ENCODE peak calls at places on chromosomes 16 and 17, in five cellular contexts. K is A673; N is gastrocnemius medialis; R is thyroid gland; G is CD8-positive, alpha-beta T cell. P is an unnamed sample.

GRCh38 chr16:66300501-66300900 is 66.0 kb upstream of the CDH5 start:
- DNase-seq in K (no peak), N (no peak), R (no peak), G (no peak), P (no peak)

GRCh38 chr17:36848008-36848902 is 89.0 kb upstream of the LHX1 start:
- DNase-seq in K (no peak), N (no peak), R (no peak), G (no peak), P (no peak)

GRCh38 chr17:7613769-7614421 is 802 bp downstream of the FXR2 start:
- DNase-seq in K (no peak), N (no peak), R (no peak), G (no peak), P (no peak)

GRCh38 chr16:53090591-53091507 is 36.1 kb downstream of the CHD9 start:
- DNase-seq in K (peak), N (peak), R (peak), G (no peak), P (no peak)

GRCh38 chr17:81713556-81714411 is 1.7 kb downstream of the SLC25A10 start:
- DNase-seq in K (no peak), N (no peak), R (peak), G (no peak), P (peak)

GRCh38 chr17:73255671-73256181 is 6.0 kb downstream of the CPSF4L start:
- DNase-seq in K (peak), N (peak), R (peak), G (peak), P (peak)

GRCh38 chr16:61324044-61324443 is 712.2 kb downstream of the CDH8 start:
- DNase-seq in K (no peak), N (no peak), R (no peak), G (no peak), P (no peak)

GRCh38 chr16:87310610-87311009 is 6.6 kb downstream of the C16orf95 start:
- DNase-seq in K (no peak), N (no peak), R (no peak), G (no peak), P (no peak)

GRCh38 chr17:3983945-3984484 is 19.8 kb upstream of the ATP2A3 start:
- DNase-seq in K (peak), N (no peak), R (no peak), G (no peak), P (no peak)

GRCh38 chr17:36705651-36706436 is 104.5 kb downstream of the MRM1 start:
- DNase-seq in K (no peak), N (no peak), R (peak), G (peak), P (peak)

GRCh38 chr16:51880776-51881175 is 666.2 kb downstream of the TOX3 start:
- DNase-seq in K (no peak), N (no peak), R (no peak), G (no peak), P (no peak)

GRCh38 chr17:6244796-6245195 is 174.6 kb downstream of the WSCD1 start:
- DNase-seq in K (no peak), N (no peak), R (no peak), G (no peak), P (no peak)

GRCh38 chr16:66459878-66460277 is 32.8 kb downstream of the BEAN1 start:
- DNase-seq in K (no peak), N (no peak), R (no peak), G (no peak), P (peak)

GRCh38 chr17:79794659-79795511 is 2.0 kb downstream of the CBX8 start:
- DNase-seq in K (no peak), N (no peak), R (no peak), G (no peak), P (no peak)

GRCh38 chr17:61689610-61690180 is 98.7 kb upstream of the NACA2 start:
- DNase-seq in K (no peak), N (no peak), R (no peak), G (no peak), P (no peak)

GRCh38 chr17:31327534-31328526 is 6.4 kb upstream of the EVI2A start:
- DNase-seq in K (no peak), N (no peak), R (no peak), G (no peak), P (no peak)

GRCh38 chr17:30716461-30717289 is 107.8 kb downstream of the CRLF3 start:
- DNase-seq in K (no peak), N (no peak), R (no peak), G (no peak), P (peak)

GRCh38 chr16:67237396-67238277 is 9.6 kb downstream of the FHOD1 start:
- DNase-seq in K (no peak), N (no peak), R (no peak), G (no peak), P (no peak)

GRCh38 chr16:10428433-10429168 is 42.7 kb downstream of the ATF7IP2 start:
- DNase-seq in K (no peak), N (no peak), R (peak), G (no peak), P (no peak)

GRCh38 chr16:84485255-84486010 is 19.0 kb downstream of the MEAK7 start:
- DNase-seq in K (no peak), N (no peak), R (no peak), G (no peak), P (no peak)

GRCh38 chr16:70158261-70158939 is 15.2 kb upstream of the CLEC18C start:
- DNase-seq in K (no peak), N (no peak), R (no peak), G (no peak), P (peak)

GRCh38 chr17:19752216-19753048 is 4.3 kb upstream of the ALDH3A1 start:
- DNase-seq in K (no peak), N (no peak), R (peak), G (no peak), P (no peak)

DNA sequence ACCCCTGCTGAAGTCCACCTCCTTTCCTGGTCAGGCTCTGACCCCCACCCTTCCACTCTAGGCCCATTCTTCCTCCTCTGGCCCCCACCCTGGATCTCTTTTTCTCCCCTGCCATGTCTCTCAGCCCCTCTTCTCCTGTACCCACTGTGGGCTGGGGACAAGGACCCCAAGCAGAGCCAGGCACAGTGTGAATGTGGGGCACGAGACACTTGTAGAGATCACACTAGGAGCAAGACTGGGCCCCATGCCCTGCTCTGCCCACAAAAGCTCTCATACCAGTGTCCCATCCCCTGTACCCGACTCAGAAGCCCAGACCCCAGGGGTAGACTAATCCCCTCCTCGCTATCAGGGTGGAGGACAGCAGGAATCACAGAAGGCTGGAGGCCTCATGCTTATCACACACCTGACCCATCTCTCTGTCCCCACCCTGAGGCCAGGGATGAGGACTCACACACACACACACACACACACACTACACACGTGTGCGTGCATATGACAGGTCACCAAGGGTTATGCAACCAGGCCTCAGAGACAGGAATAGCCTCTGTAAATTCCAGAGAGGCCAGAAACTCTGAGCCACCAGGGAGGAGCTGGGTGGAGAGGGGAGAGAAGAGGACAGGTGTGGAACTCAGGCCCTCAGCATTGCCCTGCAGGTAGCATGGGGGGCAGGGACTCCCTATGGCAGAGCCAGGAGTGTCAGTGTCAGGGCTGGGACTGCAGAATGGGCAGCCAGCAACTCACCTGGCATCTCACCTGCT is 21.1 kb downstream of the ARHGAP27 start:
- DNase-seq in K (no peak), N (no peak), R (no peak), G (no peak), P (no peak)
- H3K4me3 ChIP-seq in K (no peak), N (no peak), R (no peak), G (no peak), P (no peak)

GRCh38 chr16:57146735-57147134 is 39.1 kb downstream of the PSME3IP1 start:
- DNase-seq in K (peak), N (no peak), R (no peak), G (no peak), P (peak)

GRCh38 chr16:57144027-57144426 is 41.8 kb downstream of the PSME3IP1 start:
- DNase-seq in K (no peak), N (no peak), R (no peak), G (no peak), P (no peak)

GRCh38 chr16:57147381-57148191 is 38.3 kb downstream of the PSME3IP1 start:
- DNase-seq in K (peak), N (no peak), R (peak), G (no peak), P (no peak)

GRCh38 chr16:57145046-57145963 is 40.5 kb downstream of the PSME3IP1 start:
- DNase-seq in K (peak), N (no peak), R (no peak), G (no peak), P (no peak)

DNA sequence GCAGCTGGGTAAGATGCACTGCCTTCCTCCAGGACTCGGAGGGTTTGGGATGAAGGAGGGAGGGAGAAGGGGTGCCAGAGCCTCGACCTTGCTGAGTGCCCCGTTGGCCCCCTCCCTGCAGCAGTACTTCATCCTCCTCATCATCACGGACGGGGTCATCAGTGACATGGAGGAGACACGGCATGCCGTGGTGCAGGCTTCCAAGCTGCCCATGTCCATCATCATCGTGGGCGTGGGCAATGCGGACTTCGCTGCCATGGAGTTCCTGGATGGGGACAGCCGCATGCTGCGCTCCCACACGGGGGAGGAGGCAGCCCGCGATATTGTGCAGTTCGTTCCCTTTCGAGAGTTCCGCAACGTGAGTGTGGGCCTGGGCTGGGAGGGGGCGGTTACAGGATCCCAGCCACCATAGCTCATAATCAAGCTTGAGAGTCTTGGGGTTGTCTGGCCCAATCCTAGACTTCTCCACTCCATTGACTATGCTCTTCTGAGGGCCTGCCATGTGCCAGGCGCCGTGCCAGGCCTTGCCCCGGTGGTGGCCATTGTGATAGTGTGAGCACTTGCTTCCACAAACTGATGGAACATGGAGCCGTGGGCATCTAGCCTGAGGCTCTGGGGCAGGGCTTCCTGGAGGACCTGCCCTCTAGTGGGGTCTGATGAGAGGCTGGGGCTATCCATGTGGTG is 39.7 kb downstream of the PSME3IP1 start:
- DNase-seq in K (no peak), N (no peak), R (no peak), G (no peak), P (no peak)
- H3K27ac ChIP-seq in K (peak), N (no peak), R (no peak), G (no peak), P (no peak)

DNA sequence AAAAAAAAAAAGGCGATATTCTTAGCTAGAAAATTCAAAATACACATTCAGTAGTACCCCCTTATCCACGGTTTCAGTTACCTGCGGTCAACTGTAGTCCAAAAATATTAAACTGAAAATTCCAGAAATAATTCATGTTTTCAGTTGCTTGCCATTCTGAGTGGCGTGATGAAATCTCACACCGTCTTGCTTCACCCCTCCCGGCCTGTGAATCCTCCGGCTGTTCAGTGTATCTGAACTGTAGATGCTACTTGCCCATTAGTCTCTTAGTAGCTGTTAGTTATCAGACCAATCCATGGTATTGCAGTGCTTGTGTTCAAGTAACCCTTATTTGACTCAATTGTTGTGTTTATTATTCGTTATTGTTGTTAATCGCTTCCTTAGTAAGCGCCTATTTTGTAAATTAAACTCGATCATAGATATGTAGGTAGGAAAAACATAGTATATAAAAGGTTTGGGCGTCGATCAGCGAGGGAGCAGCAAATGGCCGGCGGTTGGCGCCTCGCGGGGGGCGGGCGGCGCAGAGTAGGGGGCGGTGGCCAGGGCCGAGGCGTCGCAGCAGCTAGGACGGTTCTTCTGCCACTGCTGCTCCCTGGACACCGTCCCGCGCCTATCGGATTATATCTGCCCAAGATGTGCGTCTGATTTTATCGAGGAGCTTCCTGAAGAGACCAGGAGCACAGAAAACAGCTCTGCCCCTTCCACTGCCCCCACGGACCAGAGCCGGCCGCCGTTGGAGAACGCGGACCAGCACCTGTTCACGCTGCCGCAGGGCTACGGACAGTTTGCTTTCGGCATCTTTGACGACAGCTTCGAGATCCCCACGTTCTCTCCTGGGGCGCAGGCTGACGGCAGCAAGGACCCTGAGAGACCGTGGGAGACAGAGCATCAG is 39.8 kb upstream of the AKAP1 start:
- DNase-seq in K (no peak), N (no peak), R (no peak), G (no peak), P (no peak)
- H3K4me3 ChIP-seq in K (peak), N (peak), R (peak), G (peak), P (no peak)

GRCh38 chr17:75723201-75723930 is 2.1 kb downstream of the ITGB4 start:
- DNase-seq in K (no peak), N (no peak), R (no peak), G (no peak), P (no peak)

GRCh38 chr17:75724016-75725003 is 3.1 kb downstream of the ITGB4 start:
- DNase-seq in K (no peak), N (no peak), R (no peak), G (no peak), P (no peak)

GRCh38 chr17:75722076-75722475 is 817 bp downstream of the ITGB4 start:
- DNase-seq in K (no peak), N (no peak), R (no peak), G (no peak), P (no peak)

GRCh38 chr17:75721463-75722011 is 278 bp downstream of the ITGB4 start:
- DNase-seq in K (no peak), N (no peak), R (peak), G (no peak), P (no peak)

GRCh38 chr17:75722542-75723095 is 1.4 kb downstream of the ITGB4 start:
- DNase-seq in K (no peak), N (no peak), R (no peak), G (no peak), P (no peak)
- H3K27ac ChIP-seq in K (no peak), N (no peak), R (peak), G (no peak), P (no peak)

GRCh38 chr16:64754279-64754678 is 367.6 kb downstream of the CDH11 start:
- DNase-seq in K (no peak), N (no peak), R (no peak), G (no peak), P (no peak)
- H3K4me3 ChIP-seq in K (no peak), N (no peak), R (no peak), G (no peak), P (no peak)

DNA sequence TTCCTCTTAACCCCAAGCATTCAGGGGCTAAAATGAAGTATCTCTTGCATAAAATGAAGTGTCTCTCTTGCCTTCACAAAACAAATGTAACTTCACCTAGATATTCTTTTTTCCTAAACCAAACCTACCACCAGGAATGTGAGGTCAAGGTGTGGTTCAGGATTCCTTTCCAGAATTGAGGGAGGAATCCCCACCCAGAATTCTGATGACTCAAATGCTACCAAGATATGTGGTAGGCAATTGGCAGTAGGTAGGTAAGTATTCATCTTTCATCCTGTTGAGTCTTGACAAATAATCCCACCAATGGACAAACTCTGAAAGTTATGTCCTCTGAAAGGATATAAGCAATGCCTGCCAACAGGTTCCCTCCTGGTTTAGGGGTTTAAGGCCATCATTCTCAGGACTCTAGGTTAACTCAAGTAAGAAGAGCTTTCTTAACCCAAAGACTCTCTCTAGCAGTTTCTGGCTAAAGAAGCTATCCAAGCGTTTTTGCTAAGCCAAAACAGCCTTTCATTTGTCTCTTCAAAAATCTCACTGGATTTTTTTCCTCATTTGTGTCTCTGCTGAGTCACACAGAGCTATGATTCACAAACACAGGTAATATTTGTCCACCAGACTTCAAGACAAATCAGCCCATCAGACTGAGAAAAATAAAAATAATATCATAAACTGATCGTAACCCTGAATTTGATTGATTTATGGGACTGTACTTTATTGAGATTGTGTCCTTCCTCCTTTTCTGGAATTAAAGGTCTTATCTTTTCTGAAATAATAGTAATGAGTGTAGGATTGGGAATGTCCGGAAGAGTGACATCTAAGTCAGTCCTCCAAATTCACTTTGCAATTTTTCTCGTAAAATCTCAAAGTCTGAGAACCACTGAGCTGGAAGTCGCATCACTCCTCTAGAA is 26.0 kb downstream of the TRIM16 start:
- DNase-seq in K (no peak), N (no peak), R (no peak), G (no peak), P (no peak)
- H3K27ac ChIP-seq in K (no peak), N (peak), R (peak), G (no peak), P (no peak)

GRCh38 chr17:750431-751037 is 1.5 kb downstream of the GEMIN4 start:
- DNase-seq in K (peak), N (no peak), R (no peak), G (no peak), P (no peak)
- H3K4me3 ChIP-seq in K (peak), N (peak), R (no peak), G (peak), P (no peak)

GRCh38 chr17:55327225-55328088 is 62.7 kb downstream of the HLF start:
- DNase-seq in K (no peak), N (no peak), R (no peak), G (no peak), P (no peak)

GRCh38 chr17:55334285-55334684 is 69.5 kb downstream of the HLF start:
- DNase-seq in K (no peak), N (no peak), R (no peak), G (no peak), P (no peak)

GRCh38 chr17:55332296-55333041 is 67.7 kb downstream of the HLF start:
- DNase-seq in K (no peak), N (no peak), R (peak), G (no peak), P (no peak)

GRCh38 chr17:55326030-55326429 is 61.3 kb downstream of the HLF start:
- DNase-seq in K (no peak), N (no peak), R (no peak), G (no peak), P (no peak)

GRCh38 chr17:55330344-55330933 is 65.7 kb downstream of the HLF start:
- DNase-seq in K (no peak), N (no peak), R (no peak), G (no peak), P (no peak)
- H3K27ac ChIP-seq in K (no peak), N (no peak), R (no peak), G (no peak), P (no peak)

GRCh38 chr17:50559674-50560184 is 786 bp upstream of the CACNA1G start:
- DNase-seq in K (peak), N (no peak), R (peak), G (no peak), P (peak)
- H3K4me3 ChIP-seq in K (peak), N (peak), R (peak), G (peak), P (peak)

GRCh38 chr17:41906465-41907184 is 12.1 kb downstream of the ACLY start:
- DNase-seq in K (peak), N (no peak), R (peak), G (no peak), P (no peak)
- H3K27ac ChIP-seq in K (no peak), N (no peak), R (peak), G (no peak), P (peak)